ENCODE peak calls at places on chromosomes 5 and 9, in nine cellular contexts. J, I, H, V, W, B, L, D and N are unnamed samples.

GRCh38 chr5:129945031-129945430 is 40.8 kb downstream of the CHSY3 start:
- DNase-seq in J (no peak), I (no peak), H (peak), V (no peak), W (no peak), B (no peak), L (no peak), D (no peak), N (no peak)

GRCh38 chr5:127878174-127878750 is 175.1 kb downstream of the CCDC192 start:
- DNase-seq in J (peak), I (no peak), H (peak), V (no peak), W (no peak), B (no peak), L (peak), D (peak), N (no peak)

GRCh38 chr9:114900937-114901802 is 29.2 kb downstream of the TNFSF8 start:
- DNase-seq in J (no peak), I (no peak), H (no peak), V (no peak), W (no peak), B (no peak), L (peak), D (no peak), N (no peak)

GRCh38 chr5:31193591-31194457 is at the start of gene CDH6:
- DNase-seq in J (no peak), I (peak), H (peak), V (no peak), W (no peak), B (peak), L (peak), D (no peak), N (no peak)

GRCh38 chr5:154519375-154519774 is 41.3 kb upstream of the HAND1 start:
- DNase-seq in J (no peak), I (no peak), H (no peak), V (no peak), W (no peak), B (peak), L (peak), D (no peak), N (no peak)

GRCh38 chr5:113487779-113488644 is at the start of gene MCC:
- DNase-seq in J (peak), I (peak), H (peak), V (peak), W (no peak), B (peak), L (peak), D (no peak), N (peak)

GRCh38 chr5:88389248-88390006 is 120.8 kb upstream of the TMEM161B start:
- DNase-seq in J (no peak), I (no peak), H (no peak), V (no peak), W (no peak), B (no peak), L (no peak), D (no peak), N (no peak)

GRCh38 chr5:172959824-172960799 is 888 bp downstream of the RPL26L1 start:
- DNase-seq in J (no peak), I (no peak), H (no peak), V (no peak), W (no peak), B (no peak), L (no peak), D (no peak), N (no peak)

GRCh38 chr5:55232194-55232984 is 1.0 kb downstream of the CCNO start:
- DNase-seq in J (peak), I (peak), H (no peak), V (no peak), W (no peak), B (no peak), L (no peak), D (no peak), N (no peak)

GRCh38 chr5:54229041-54229780 is 81.2 kb downstream of the ARL15 start:
- DNase-seq in J (peak), I (peak), H (peak), V (peak), W (no peak), B (peak), L (peak), D (no peak), N (peak)

GRCh38 chr5:1004598-1005361 is 3.8 kb upstream of the NKD2 start:
- DNase-seq in J (peak), I (peak), H (no peak), V (peak), W (no peak), B (no peak), L (peak), D (peak), N (peak)

GRCh38 chr9:108551030-108551964 is 304.5 kb downstream of the ACTL7B start:
- DNase-seq in J (no peak), I (no peak), H (peak), V (no peak), W (no peak), B (peak), L (peak), D (no peak), N (no peak)

GRCh38 chr5:1315709-1316587 is 21.1 kb upstream of the TERT start:
- DNase-seq in J (peak), I (peak), H (no peak), V (peak), W (no peak), B (no peak), L (no peak), D (peak), N (peak)

GRCh38 chr9:89675403-89675771 is 70.6 kb downstream of the GADD45G start:
- DNase-seq in J (no peak), I (peak), H (no peak), V (no peak), W (no peak), B (no peak), L (no peak), D (no peak), N (no peak)

GRCh38 chr9:131714821-131715220 is 25.1 kb downstream of the RAPGEF1 start:
- DNase-seq in J (no peak), I (no peak), H (no peak), V (no peak), W (no peak), B (no peak), L (no peak), D (no peak), N (no peak)

GRCh38 chr5:156327306-156327705 is 342 bp downstream of the SGCD start:
- DNase-seq in J (no peak), I (no peak), H (peak), V (no peak), W (no peak), B (no peak), L (no peak), D (no peak), N (no peak)

GRCh38 chr5:143226361-143226760 is 177.1 kb downstream of the NR3C1 start:
- DNase-seq in J (no peak), I (no peak), H (no peak), V (no peak), W (no peak), B (no peak), L (no peak), D (no peak), N (no peak)

GRCh38 chr5:137281201-137281600 is 217.9 kb downstream of the SPOCK1 start:
- DNase-seq in J (no peak), I (no peak), H (peak), V (no peak), W (no peak), B (no peak), L (no peak), D (no peak), N (no peak)

GRCh38 chr5:91007780-91008402 is 375.2 kb downstream of the ARRDC3 start:
- DNase-seq in J (no peak), I (no peak), H (no peak), V (no peak), W (no peak), B (no peak), L (no peak), D (no peak), N (no peak)

GRCh38 chr5:144318011-144318410 is 147.3 kb downstream of the KCTD16 start:
- DNase-seq in J (no peak), I (no peak), H (no peak), V (no peak), W (no peak), B (no peak), L (no peak), D (no peak), N (no peak)